ENCODE peak calls at places on chromosomes 4 and X, in four cellular contexts. One of them, this sample, is unnamed.

GRCh38 chr4:149110499-149110898 is 668.3 kb upstream of the NR3C2 start:
- DNase-seq in M059J: no peak
- DNase-seq in GM13976: no peak
- DNase-seq in NCI-H460: no peak
- DNase-seq in this sample: no peak

GRCh38 chrX:114970806-114971205 is 46.6 kb downstream of the IL13RA2 start:
- DNase-seq in M059J: no peak
- DNase-seq in GM13976: no peak
- DNase-seq in NCI-H460: no peak
- DNase-seq in this sample: no peak

GRCh38 chr4:23171971-23172370 is 479.2 kb downstream of the GBA3 start:
- DNase-seq in M059J: peak; percentile 60
- DNase-seq in GM13976: no peak
- DNase-seq in NCI-H460: no peak
- DNase-seq in this sample: no peak

GRCh38 chr4:128462104-128462783 is 174.6 kb upstream of the PGRMC2 start:
- DNase-seq in M059J: no peak
- DNase-seq in GM13976: no peak
- DNase-seq in NCI-H460: no peak
- DNase-seq in this sample: no peak

GRCh38 chr4:11495291-11495690 is 66.6 kb upstream of the HS3ST1 start:
- DNase-seq in M059J: no peak
- DNase-seq in GM13976: no peak
- DNase-seq in NCI-H460: no peak
- DNase-seq in this sample: no peak

GRCh38 chr4:155629183-155629825 is 37.3 kb upstream of the GUCY1A1 start:
- DNase-seq in M059J: peak; percentile 91
- DNase-seq in GM13976: no peak
- DNase-seq in NCI-H460: no peak
- DNase-seq in this sample: no peak

GRCh38 chrX:327660-328126 is 9.1 kb upstream of the GTPBP6 start:
- DNase-seq in M059J: no peak
- DNase-seq in GM13976: no peak
- DNase-seq in NCI-H460: no peak
- DNase-seq in this sample: no peak

GRCh38 chr4:106816501-106816900 is 219.6 kb downstream of the DKK2 start:
- DNase-seq in M059J: peak; percentile 8
- DNase-seq in GM13976: no peak
- DNase-seq in NCI-H460: no peak
- DNase-seq in this sample: no peak

GRCh38 chrX:148080593-148080992 is 99.5 kb downstream of the FMR1NB start:
- DNase-seq in M059J: no peak
- DNase-seq in GM13976: no peak
- DNase-seq in NCI-H460: no peak
- DNase-seq in this sample: peak; percentile 3

GRCh38 chr4:105594094-105595010 is 41.9 kb downstream of the ARHGEF38 start:
- DNase-seq in M059J: peak; percentile 18
- DNase-seq in GM13976: peak; percentile 29
- DNase-seq in NCI-H460: no peak
- DNase-seq in this sample: no peak

GRCh38 chrX:68699960-68700746 is 52.7 kb downstream of the STARD8 start:
- DNase-seq in M059J: peak; percentile 93
- DNase-seq in GM13976: no peak
- DNase-seq in NCI-H460: no peak
- DNase-seq in this sample: no peak

GRCh38 chr4:57501715-57502114 is 391.5 kb upstream of the IGFBP7 start:
- DNase-seq in M059J: peak; percentile 56
- DNase-seq in GM13976: no peak
- DNase-seq in NCI-H460: peak; percentile 7
- DNase-seq in this sample: no peak

GRCh38 chr4:4461850-4462249 is 74.9 kb downstream of the NSG1 start:
- DNase-seq in M059J: no peak
- DNase-seq in GM13976: no peak
- DNase-seq in NCI-H460: no peak
- DNase-seq in this sample: peak; percentile 10

GRCh38 chr4:38686682-38687081 is 22.7 kb downstream of the KLF3 start:
- DNase-seq in M059J: no peak
- DNase-seq in GM13976: no peak
- DNase-seq in NCI-H460: no peak
- DNase-seq in this sample: no peak

GRCh38 chrX:25013593-25014365 is 2.0 kb downstream of the ARX start:
- DNase-seq in M059J: no peak
- DNase-seq in GM13976: peak; percentile 60
- DNase-seq in NCI-H460: no peak
- DNase-seq in this sample: no peak

GRCh38 chr4:73740353-73740778 is at the start of gene CXCL8:
- DNase-seq in M059J: peak; percentile 98
- DNase-seq in GM13976: no peak
- DNase-seq in NCI-H460: peak; percentile 97
- DNase-seq in this sample: no peak

GRCh38 chr4:7337196-7338058 is 97.3 kb downstream of the PSAPL1 start:
- DNase-seq in M059J: no peak
- DNase-seq in GM13976: no peak
- DNase-seq in NCI-H460: no peak
- DNase-seq in this sample: no peak

GRCh38 chr4:173420324-173420752 is 21.4 kb upstream of the SCRG1 start:
- DNase-seq in M059J: peak; percentile 28
- DNase-seq in GM13976: peak; percentile 29
- DNase-seq in NCI-H460: peak; percentile 9
- DNase-seq in this sample: no peak

GRCh38 chr4:170875868-170876267 is 786.1 kb upstream of the AADAT start:
- DNase-seq in M059J: no peak
- DNase-seq in GM13976: no peak
- DNase-seq in NCI-H460: no peak
- DNase-seq in this sample: no peak

GRCh38 chr4:793941-794621 is 31.8 kb downstream of the CPLX1 start:
- DNase-seq in M059J: no peak
- DNase-seq in GM13976: no peak
- DNase-seq in NCI-H460: no peak
- DNase-seq in this sample: no peak

GRCh38 chrX:132612990-132613564 is 124.2 kb upstream of the MBNL3 start:
- DNase-seq in M059J: peak; percentile 31
- DNase-seq in GM13976: peak; percentile 7
- DNase-seq in NCI-H460: peak; percentile 26
- DNase-seq in this sample: peak; percentile 26

This sample was measured in HuH-7.